ENCODE peak calls at places on chromosomes 3 and 15, in four cellular contexts. H, Q, L and Z are unnamed samples.

GRCh38 chr3:186909078-186909853 is 21.1 kb upstream of the ST6GAL1 start:
- DNase-seq in H (no peak), Q (no peak), L (no peak), Z (peak)

GRCh38 chr3:153463895-153464294 is 301.9 kb downstream of the RAP2B start:
- DNase-seq in H (no peak), Q (no peak), L (no peak), Z (no peak)

GRCh38 chr3:129732200-129732876 is 125.9 kb upstream of the PLXND1 start:
- DNase-seq in H (no peak), Q (no peak), L (no peak), Z (peak)

GRCh38 chr15:66779331-66780009 is 77.4 kb downstream of the SMAD6 start:
- DNase-seq in H (no peak), Q (no peak), L (no peak), Z (no peak)

GRCh38 chr15:49490963-49491362 is 67.9 kb downstream of the FGF7 start:
- DNase-seq in H (no peak), Q (no peak), L (no peak), Z (no peak)

GRCh38 chr15:69749797-69750196 is 297.2 kb downstream of the RPLP1 start:
- DNase-seq in H (no peak), Q (peak), L (no peak), Z (no peak)

GRCh38 chr3:9727743-9728142 is 3.8 kb upstream of the BRPF1 start:
- DNase-seq in H (no peak), Q (no peak), L (no peak), Z (peak)

GRCh38 chr3:36928220-36928619 is 16.6 kb downstream of the TRANK1 start:
- DNase-seq in H (no peak), Q (no peak), L (no peak), Z (no peak)

GRCh38 chr3:57397175-57398026 is 104.9 kb upstream of the ASB14 start:
- DNase-seq in H (no peak), Q (peak), L (peak), Z (peak)

GRCh38 chr3:15272431-15273196 is 59.8 kb downstream of the SH3BP5 start:
- DNase-seq in H (no peak), Q (no peak), L (no peak), Z (no peak)

GRCh38 chr15:92879949-92880725 is 20.0 kb upstream of the CHD2 start:
- DNase-seq in H (no peak), Q (no peak), L (no peak), Z (no peak)

GRCh38 chr3:162141232-162141631 is 644.6 kb downstream of the OTOL1 start:
- DNase-seq in H (no peak), Q (peak), L (no peak), Z (no peak)

GRCh38 chr15:89494006-89494405 is 2.4 kb downstream of the RHCG start:
- DNase-seq in H (no peak), Q (no peak), L (no peak), Z (no peak)

GRCh38 chr3:56494679-56495322 is 26.5 kb upstream of the ERC2 start:
- DNase-seq in H (peak), Q (peak), L (peak), Z (peak)

GRCh38 chr15:49622561-49622960 is 1.7 kb downstream of the DTWD1 start:
- DNase-seq in H (no peak), Q (no peak), L (no peak), Z (no peak)

GRCh38 chr3:110457508-110457907 is 614.1 kb upstream of the NECTIN3 start:
- DNase-seq in H (no peak), Q (no peak), L (no peak), Z (no peak)

GRCh38 chr3:154898398-154898797 is 181.7 kb upstream of the MME start:
- DNase-seq in H (no peak), Q (no peak), L (no peak), Z (no peak)

GRCh38 chr3:12237912-12238650 is 50.8 kb upstream of the PPARG start:
- DNase-seq in H (no peak), Q (no peak), L (no peak), Z (peak)

GRCh38 chr15:48331796-48332641 is 790 bp downstream of the DUT start:
- DNase-seq in H (peak), Q (peak), L (peak), Z (peak)

GRCh38 chr3:161217496-161217895 is 3.6 kb upstream of the NMD3 start:
- DNase-seq in H (no peak), Q (no peak), L (no peak), Z (peak)

GRCh38 chr3:188397766-188398705 is 244.1 kb downstream of the LPP start:
- DNase-seq in H (no peak), Q (no peak), L (no peak), Z (no peak)

GRCh38 chr3:55571913-55572312 is 84.8 kb upstream of the WNT5A start:
- DNase-seq in H (no peak), Q (no peak), L (peak), Z (peak)

GRCh38 chr3:104750581-104750980 is 616.1 kb upstream of the ALCAM start:
- DNase-seq in H (no peak), Q (no peak), L (no peak), Z (no peak)

GRCh38 chr3:13480340-13481318 is 523 bp downstream of the HDAC11 start:
- DNase-seq in H (peak), Q (no peak), L (peak), Z (no peak)

GRCh38 chr15:77186518-77187095 is 115.7 kb upstream of the TSPAN3 start:
- DNase-seq in H (peak), Q (peak), L (no peak), Z (peak)

GRCh38 chr3:152352559-152352958 is 83.8 kb downstream of the MBNL1 start:
- DNase-seq in H (no peak), Q (no peak), L (no peak), Z (no peak)

GRCh38 chr3:74614133-74614967 is at the start of gene CNTN3:
- DNase-seq in H (peak), Q (no peak), L (peak), Z (no peak)